ENCODE peak calls at places on chromosome 22, in six cellular contexts. N, Z, G, E, D and U are unnamed samples.

GRCh38 chr22:20418211-20418788 is 19.3 kb downstream of the SCARF2 start:
- DNase-seq in Z (peak; percentile 80), N (no peak), G (peak; percentile 62), E (peak; percentile 56), D (peak; percentile 87), U (peak; percentile 74)

GRCh38 chr22:50516068-50516467 is 8.0 kb downstream of the NCAPH2 start:
- DNase-seq in E (no peak), N (no peak), D (no peak), Z (no peak), G (no peak), U (no peak)

GRCh38 chr22:20536590-20537324 is 29.3 kb downstream of the MED15 start:
- DNase-seq in G (no peak), Z (no peak), D (no peak), E (no peak), N (no peak), U (no peak)

GRCh38 chr22:37566329-37566837 is 6.1 kb downstream of the CDC42EP1 start:
- DNase-seq in Z (peak; percentile 58), N (no peak), E (no peak), D (no peak), G (no peak), U (no peak)

GRCh38 chr22:41905411-41906202 is 9.3 kb downstream of the SHISA8 start:
- DNase-seq in N (no peak), G (no peak), E (no peak), D (no peak), Z (no peak), U (no peak)

GRCh38 chr22:36237462-36238347 is 1.6 kb downstream of the APOL2 start:
- DNase-seq in Z (peak; percentile 50), E (no peak), G (no peak), N (no peak), D (no peak), U (no peak)

GRCh38 chr22:37640591-37641250 is 1.3 kb downstream of the SH3BP1 start:
- DNase-seq in D (no peak), N (no peak), Z (no peak), E (no peak), G (no peak), U (no peak)

GRCh38 chr22:29479417-29480261 is at the start of gene NEFH:
- DNase-seq in E (no peak), D (peak; percentile 61), G (no peak), N (no peak), Z (no peak), U (no peak)

GRCh38 chr22:20174785-20175596 is 24.1 kb upstream of the CCDC188 start:
- DNase-seq in G (peak; percentile 24), E (no peak), N (no peak), D (no peak), Z (no peak), U (no peak)

GRCh38 chr22:43411040-43411919 is 534 bp upstream of the MPPED1 start:
- DNase-seq in Z (no peak), G (no peak), D (no peak), N (no peak), E (no peak), U (no peak)

GRCh38 chr22:46406791-46407190 is 71.3 kb downstream of the TRMU start:
- DNase-seq in E (no peak), Z (no peak), D (no peak), G (no peak), N (no peak), U (no peak)

GRCh38 chr22:17232406-17232805 is 13.2 kb upstream of the ADA2 start:
- DNase-seq in D (no peak), N (no peak), G (no peak), E (no peak), Z (no peak), U (no peak)

GRCh38 chr22:46933526-46933925 is 171.1 kb downstream of the TBC1D22A start:
- DNase-seq in D (peak; percentile 31), Z (no peak), N (no peak), E (no peak), G (no peak), U (no peak)

GRCh38 chr22:43783777-43784176 is 28.3 kb downstream of the EFCAB6 start:
- DNase-seq in N (no peak), E (no peak), G (no peak), D (no peak), Z (no peak), U (no peak)

GRCh38 chr22:36958366-36958765 is 44.9 kb downstream of the CSF2RB start:
- DNase-seq in Z (no peak), D (no peak), G (no peak), N (no peak), E (no peak), U (no peak)

GRCh38 chr22:44382461-44383038 is 69.8 kb upstream of the SHISAL1 start:
- DNase-seq in E (no peak), G (no peak), D (no peak), N (no peak), Z (no peak), U (no peak)

GRCh38 chr22:36177160-36177559 is 16.6 kb upstream of the APOL3 start:
- DNase-seq in Z (no peak), G (no peak), D (no peak), N (no peak), E (no peak), U (no peak)

GRCh38 chr22:25702571-25703167 is 39.3 kb upstream of the MYO18B start:
- DNase-seq in Z (peak; percentile 45), G (no peak), E (no peak), D (no peak), N (no peak), U (no peak)

GRCh38 chr22:23518381-23519187 is 61.5 kb downstream of the IGLL1 start:
- DNase-seq in E (no peak), G (no peak), N (no peak), Z (no peak), D (no peak), U (no peak)

GRCh38 chr22:29344137-29344536 is 28.6 kb upstream of the RASL10A start:
- DNase-seq in D (no peak), Z (no peak), E (no peak), G (peak; percentile 94), N (peak; percentile 93), U (no peak)

GRCh38 chr22:46049726-46050450 is 72.9 kb upstream of the WNT7B start:
- DNase-seq in D (no peak), E (no peak), N (no peak), Z (no peak), G (no peak), U (no peak)

GRCh38 chr22:41900652-41901312 is 14.1 kb downstream of the SHISA8 start:
- DNase-seq in D (no peak), Z (no peak), N (no peak), E (no peak), G (no peak), U (no peak)

GRCh38 chr22:43343262-43343988 is at the start of gene SCUBE1:
- DNase-seq in D (peak; percentile 88), G (peak; percentile 2), Z (peak; percentile 63), N (no peak), E (peak; percentile 46), U (no peak)

GRCh38 chr22:46578824-46579561 is 41.2 kb upstream of the GRAMD4 start:
- DNase-seq in G (no peak), D (no peak), E (no peak), N (no peak), Z (no peak), U (no peak)

GRCh38 chr22:22661275-22661674 is 16.9 kb downstream of the GGTLC2 start:
- DNase-seq in Z (no peak), D (no peak), G (no peak), E (no peak), N (no peak), U (no peak)

GRCh38 chr22:49373289-49373666 is 454.4 kb downstream of the BRD1 start:
- DNase-seq in N (no peak), Z (no peak), G (no peak), D (no peak), E (no peak), U (no peak)

GRCh38 chr22:22755778-22756100 is 111.3 kb downstream of the GGTLC2 start:
- DNase-seq in E (no peak), D (peak; percentile 11), Z (peak; percentile 19), G (no peak), N (no peak), U (no peak)

GRCh38 chr22:35835998-35836691 is 118.5 kb downstream of the APOL5 start:
- DNase-seq in G (peak; percentile 76), N (no peak), Z (no peak), D (no peak), E (no peak), U (no peak)

GRCh38 chr22:27318516-27318915 is 483.0 kb downstream of the MN1 start:
- DNase-seq in G (no peak), E (no peak), N (no peak), Z (no peak), D (no peak), U (peak; percentile 58)

GRCh38 chr22:38125731-38126344 is 15.4 kb upstream of the BAIAP2L2 start:
- DNase-seq in E (no peak), N (no peak), G (no peak), Z (no peak), D (no peak), U (peak; percentile 52)

GRCh38 chr22:20624161-20624616 is 116.8 kb downstream of the MED15 start:
- DNase-seq in Z (peak; percentile 77), D (no peak), E (no peak), G (no peak), N (no peak), U (no peak)

GRCh38 chr22:45878901-45879551 is 97.9 kb downstream of the WNT7B start:
- DNase-seq in E (no peak), D (peak; percentile 54), Z (no peak), N (no peak), G (no peak), U (no peak)

GRCh38 chr22:21000215-21000986 is 1.5 kb downstream of the THAP7 start:
- DNase-seq in D (no peak), G (no peak), E (no peak), N (no peak), Z (peak; percentile 34), U (no peak)

GRCh38 chr22:37985751-37986281 is 1.5 kb upstream of the SOX10 start:
- DNase-seq in G (no peak), E (no peak), Z (no peak), D (no peak), N (no peak), U (peak; percentile 95)